ENCODE peak calls at places on chromosomes 5 and 9, in seven cellular contexts. One of them, this sample, is unnamed.

GRCh38 chr9:106868565-106868964 is 5.6 kb downstream of the ZNF462 start:
- DNase-seq in left ventricle myocardium inferior: no peak
- DNase-seq in heart right ventricle: no peak
- DNase-seq in HCT116: no peak
- DNase-seq in left lung: no peak
- DNase-seq in heart left ventricle: no peak
- DNase-seq in SK-N-SH: no peak
- DNase-seq in this sample: no peak

GRCh38 chr5:7897014-7897600 is 28.2 kb downstream of the MTRR start:
- DNase-seq in SK-N-SH: peak; percentile 27
- DNase-seq in left ventricle myocardium inferior: no peak
- DNase-seq in left lung: no peak
- DNase-seq in heart left ventricle: no peak
- DNase-seq in heart right ventricle: no peak
- DNase-seq in HCT116: no peak
- DNase-seq in this sample: no peak

GRCh38 chr9:122029898-122030297 is 63.2 kb downstream of the TTLL11 start:
- DNase-seq in heart left ventricle: no peak
- DNase-seq in HCT116: no peak
- DNase-seq in heart right ventricle: no peak
- DNase-seq in left lung: no peak
- DNase-seq in SK-N-SH: no peak
- DNase-seq in left ventricle myocardium inferior: no peak
- DNase-seq in this sample: peak; percentile 21

GRCh38 chr9:38141751-38142150 is 72.7 kb upstream of the SHB start:
- DNase-seq in left lung: no peak
- DNase-seq in SK-N-SH: no peak
- DNase-seq in HCT116: no peak
- DNase-seq in left ventricle myocardium inferior: no peak
- DNase-seq in heart left ventricle: no peak
- DNase-seq in heart right ventricle: no peak
- DNase-seq in this sample: peak; percentile 79

GRCh38 chr5:100517301-100517974 is 17.7 kb upstream of the FAM174A start:
- DNase-seq in heart left ventricle: no peak
- DNase-seq in left ventricle myocardium inferior: no peak
- DNase-seq in left lung: peak; percentile 69
- DNase-seq in heart right ventricle: no peak
- DNase-seq in HCT116: no peak
- DNase-seq in SK-N-SH: no peak
- DNase-seq in this sample: peak; percentile 85

GRCh38 chr9:6525326-6526040 is 112.5 kb downstream of the UHRF2 start:
- DNase-seq in heart left ventricle: no peak
- DNase-seq in left lung: no peak
- DNase-seq in SK-N-SH: no peak
- DNase-seq in heart right ventricle: no peak
- DNase-seq in HCT116: no peak
- DNase-seq in left ventricle myocardium inferior: no peak
- DNase-seq in this sample: peak; percentile 17

GRCh38 chr5:43354774-43355173 is 41.6 kb upstream of the HMGCS1 start:
- DNase-seq in heart right ventricle: no peak
- DNase-seq in left lung: no peak
- DNase-seq in heart left ventricle: no peak
- DNase-seq in left ventricle myocardium inferior: no peak
- DNase-seq in HCT116: no peak
- DNase-seq in SK-N-SH: no peak
- DNase-seq in this sample: peak; percentile 30

GRCh38 chr5:171750316-171750788 is 35.3 kb upstream of the SMIM23 start:
- DNase-seq in heart left ventricle: peak; percentile 37
- DNase-seq in heart right ventricle: peak; percentile 59
- DNase-seq in SK-N-SH: peak; percentile 26
- DNase-seq in left ventricle myocardium inferior: peak; percentile 49
- DNase-seq in HCT116: peak; percentile 8
- DNase-seq in left lung: no peak
- DNase-seq in this sample: peak; percentile 38

GRCh38 chr5:115767424-115767823 is 49.0 kb downstream of the CDO1 start:
- DNase-seq in left lung: no peak
- DNase-seq in HCT116: no peak
- DNase-seq in left ventricle myocardium inferior: no peak
- DNase-seq in heart right ventricle: no peak
- DNase-seq in heart left ventricle: no peak
- DNase-seq in SK-N-SH: no peak
- DNase-seq in this sample: no peak

GRCh38 chr9:14497476-14497875 is 183.5 kb upstream of the NFIB start:
- DNase-seq in SK-N-SH: no peak
- DNase-seq in left lung: no peak
- DNase-seq in HCT116: no peak
- DNase-seq in heart right ventricle: no peak
- DNase-seq in left ventricle myocardium inferior: no peak
- DNase-seq in heart left ventricle: no peak
- DNase-seq in this sample: no peak

GRCh38 chr5:33257807-33258491 is 182.8 kb upstream of the TARS1 start:
- DNase-seq in SK-N-SH: no peak
- DNase-seq in heart right ventricle: no peak
- DNase-seq in heart left ventricle: no peak
- DNase-seq in HCT116: peak; percentile 3
- DNase-seq in left lung: no peak
- DNase-seq in left ventricle myocardium inferior: no peak
- DNase-seq in this sample: peak; percentile 73

GRCh38 chr5:59547731-59548130 is 345.8 kb downstream of the PDE4D start:
- DNase-seq in left ventricle myocardium inferior: no peak
- DNase-seq in left lung: no peak
- DNase-seq in heart left ventricle: no peak
- DNase-seq in HCT116: no peak
- DNase-seq in heart right ventricle: no peak
- DNase-seq in SK-N-SH: no peak
- DNase-seq in this sample: no peak

GRCh38 chr5:177310757-177311173 is 933 bp downstream of the MXD3 start:
- DNase-seq in HCT116: no peak
- DNase-seq in heart right ventricle: no peak
- DNase-seq in SK-N-SH: no peak
- DNase-seq in heart left ventricle: peak; percentile 38
- DNase-seq in left lung: no peak
- DNase-seq in left ventricle myocardium inferior: no peak
- DNase-seq in this sample: no peak

GRCh38 chr5:56168066-56168478 is 65.1 kb downstream of the ANKRD55 start:
- DNase-seq in SK-N-SH: no peak
- DNase-seq in heart right ventricle: no peak
- DNase-seq in left lung: no peak
- DNase-seq in HCT116: no peak
- DNase-seq in heart left ventricle: no peak
- DNase-seq in left ventricle myocardium inferior: no peak
- DNase-seq in this sample: no peak

GRCh38 chr9:136085815-136086212 is 9.3 kb downstream of the NACC2 start:
- DNase-seq in left lung: peak; percentile 90
- DNase-seq in SK-N-SH: peak; percentile 39
- DNase-seq in HCT116: no peak
- DNase-seq in heart left ventricle: peak; percentile 74
- DNase-seq in heart right ventricle: peak; percentile 78
- DNase-seq in left ventricle myocardium inferior: peak; percentile 73
- DNase-seq in this sample: no peak

GRCh38 chr9:129509508-129509907 is 111.4 kb downstream of the C9orf50 start:
- DNase-seq in heart right ventricle: no peak
- DNase-seq in SK-N-SH: no peak
- DNase-seq in left ventricle myocardium inferior: no peak
- DNase-seq in HCT116: no peak
- DNase-seq in left lung: no peak
- DNase-seq in heart left ventricle: no peak
- DNase-seq in this sample: no peak

GRCh38 chr5:168360521-168361285 is 69.3 kb downstream of the WWC1 start:
- DNase-seq in HCT116: no peak
- DNase-seq in left lung: no peak
- DNase-seq in heart right ventricle: no peak
- DNase-seq in heart left ventricle: no peak
- DNase-seq in left ventricle myocardium inferior: no peak
- DNase-seq in SK-N-SH: no peak
- DNase-seq in this sample: peak; percentile 32

GRCh38 chr5:45532826-45533624 is 163.2 kb downstream of the HCN1 start:
- DNase-seq in left ventricle myocardium inferior: no peak
- DNase-seq in heart left ventricle: no peak
- DNase-seq in SK-N-SH: no peak
- DNase-seq in heart right ventricle: no peak
- DNase-seq in HCT116: no peak
- DNase-seq in left lung: no peak
- DNase-seq in this sample: no peak

GRCh38 chr5:180069589-180070247 is 1.8 kb downstream of the RNF130 start:
- DNase-seq in heart left ventricle: peak; percentile 49
- DNase-seq in left ventricle myocardium inferior: no peak
- DNase-seq in HCT116: no peak
- DNase-seq in heart right ventricle: no peak
- DNase-seq in SK-N-SH: no peak
- DNase-seq in left lung: no peak
- DNase-seq in this sample: no peak

GRCh38 chr9:137006116-137007003 is 10.0 kb upstream of the CLIC3 start:
- DNase-seq in heart right ventricle: no peak
- DNase-seq in heart left ventricle: no peak
- DNase-seq in SK-N-SH: no peak
- DNase-seq in left ventricle myocardium inferior: no peak
- DNase-seq in left lung: no peak
- DNase-seq in HCT116: no peak
- DNase-seq in this sample: no peak

GRCh38 chr5:73160239-73160671 is 12.7 kb upstream of the TMEM174 start:
- DNase-seq in SK-N-SH: no peak
- DNase-seq in left lung: no peak
- DNase-seq in heart left ventricle: no peak
- DNase-seq in HCT116: no peak
- DNase-seq in left ventricle myocardium inferior: no peak
- DNase-seq in heart right ventricle: no peak
- DNase-seq in this sample: no peak

GRCh38 chr5:74667396-74667795 is 17.6 kb upstream of the HEXB start:
- DNase-seq in SK-N-SH: no peak
- DNase-seq in left ventricle myocardium inferior: no peak
- DNase-seq in HCT116: no peak
- DNase-seq in heart right ventricle: no peak
- DNase-seq in left lung: no peak
- DNase-seq in heart left ventricle: no peak
- DNase-seq in this sample: no peak

GRCh38 chr9:79346350-79347020 is 225.3 kb upstream of the TLE4 start:
- DNase-seq in heart left ventricle: no peak
- DNase-seq in SK-N-SH: no peak
- DNase-seq in HCT116: no peak
- DNase-seq in heart right ventricle: no peak
- DNase-seq in left lung: no peak
- DNase-seq in left ventricle myocardium inferior: no peak
- DNase-seq in this sample: no peak

GRCh38 chr9:8205580-8205979 is 406.0 kb upstream of the DMAC1 start:
- DNase-seq in left ventricle myocardium inferior: no peak
- DNase-seq in heart left ventricle: no peak
- DNase-seq in SK-N-SH: no peak
- DNase-seq in left lung: no peak
- DNase-seq in HCT116: no peak
- DNase-seq in heart right ventricle: no peak
- DNase-seq in this sample: no peak

GRCh38 chr5:178241688-178242231 is 9.2 kb upstream of the PHYKPL start:
- DNase-seq in heart right ventricle: no peak
- DNase-seq in SK-N-SH: peak; percentile 21
- DNase-seq in left lung: peak; percentile 82
- DNase-seq in heart left ventricle: no peak
- DNase-seq in HCT116: no peak
- DNase-seq in left ventricle myocardium inferior: no peak
- DNase-seq in this sample: no peak

GRCh38 chr9:93325307-93326035 is 126.0 kb upstream of the FAM120A start:
- DNase-seq in left lung: no peak
- DNase-seq in left ventricle myocardium inferior: no peak
- DNase-seq in HCT116: no peak
- DNase-seq in SK-N-SH: no peak
- DNase-seq in heart right ventricle: no peak
- DNase-seq in heart left ventricle: no peak
- DNase-seq in this sample: no peak

GRCh38 chr9:138053996-138054752 is 176.6 kb downstream of the CACNA1B start:
- DNase-seq in heart right ventricle: no peak
- DNase-seq in HCT116: no peak
- DNase-seq in left ventricle myocardium inferior: no peak
- DNase-seq in SK-N-SH: no peak
- DNase-seq in left lung: peak; percentile 54
- DNase-seq in heart left ventricle: no peak
- DNase-seq in this sample: no peak
- TF ChIP-seq CTCF in heart right ventricle: no peak
- TF ChIP-seq CTCF in HCT116: no peak
- TF ChIP-seq CTCF in left ventricle myocardium inferior: no peak
- TF ChIP-seq CTCF in SK-N-SH: no peak
- TF ChIP-seq CTCF in left lung: no peak
- TF ChIP-seq CTCF in heart left ventricle: no peak
- TF ChIP-seq CTCF in this sample: no peak

GRCh38 chr5:123089971-123090640 is 1.1 kb downstream of the PRDM6 start:
- DNase-seq in left ventricle myocardium inferior: peak; percentile 20
- DNase-seq in heart right ventricle: peak; percentile 19
- DNase-seq in heart left ventricle: no peak
- DNase-seq in HCT116: no peak
- DNase-seq in left lung: peak; percentile 81
- DNase-seq in SK-N-SH: peak; percentile 69
- DNase-seq in this sample: no peak
- H3K27ac ChIP-seq in left ventricle myocardium inferior: no peak overlapping the region
- H3K27ac ChIP-seq in heart right ventricle: no peak overlapping the region
- H3K27ac ChIP-seq in heart left ventricle: no peak overlapping the region
- H3K27ac ChIP-seq in HCT116: no peak overlapping the region
- H3K27ac ChIP-seq in left lung: peak overlapping the region; percentile 70
- H3K27ac ChIP-seq in SK-N-SH: no peak overlapping the region
- H3K27ac ChIP-seq in this sample: no peak overlapping the region

GRCh38 chr5:34535433-34535832 is 120.7 kb upstream of the RAI14 start:
- DNase-seq in heart left ventricle: no peak
- DNase-seq in left ventricle myocardium inferior: no peak
- DNase-seq in left lung: no peak
- DNase-seq in heart right ventricle: no peak
- DNase-seq in HCT116: no peak
- DNase-seq in SK-N-SH: no peak
- DNase-seq in this sample: no peak

GRCh38 chr5:34535944-34536628 is 120.0 kb upstream of the RAI14 start:
- DNase-seq in heart right ventricle: no peak
- DNase-seq in heart left ventricle: no peak
- DNase-seq in SK-N-SH: no peak
- DNase-seq in left ventricle myocardium inferior: no peak
- DNase-seq in left lung: no peak
- DNase-seq in HCT116: no peak
- DNase-seq in this sample: no peak

GRCh38 chr5:34536699-34537098 is 119.4 kb upstream of the RAI14 start:
- DNase-seq in HCT116: no peak
- DNase-seq in left ventricle myocardium inferior: no peak
- DNase-seq in left lung: no peak
- DNase-seq in SK-N-SH: no peak
- DNase-seq in heart right ventricle: no peak
- DNase-seq in heart left ventricle: no peak
- DNase-seq in this sample: no peak

GRCh38 chr5:34539183-34539582 is 116.9 kb upstream of the RAI14 start:
- DNase-seq in left ventricle myocardium inferior: no peak
- DNase-seq in SK-N-SH: no peak
- DNase-seq in heart left ventricle: no peak
- DNase-seq in left lung: no peak
- DNase-seq in heart right ventricle: no peak
- DNase-seq in HCT116: no peak
- DNase-seq in this sample: no peak

GRCh38 chr5:34538026-34538672 is 118.0 kb upstream of the RAI14 start:
- DNase-seq in heart right ventricle: no peak
- DNase-seq in SK-N-SH: no peak
- DNase-seq in left ventricle myocardium inferior: no peak
- DNase-seq in heart left ventricle: no peak
- DNase-seq in HCT116: no peak
- DNase-seq in left lung: no peak
- DNase-seq in this sample: no peak
- TF ChIP-seq CTCF in heart right ventricle: peak; percentile 45
- TF ChIP-seq CTCF in SK-N-SH: peak; percentile 44
- TF ChIP-seq CTCF in left ventricle myocardium inferior: peak; percentile 46
- TF ChIP-seq CTCF in heart left ventricle: peak; percentile 32
- TF ChIP-seq CTCF in HCT116: peak; percentile 45
- TF ChIP-seq CTCF in left lung: peak; percentile 27
- TF ChIP-seq CTCF in this sample: peak; percentile 64

GRCh38 chr9:126809068-126809467 is 4.2 kb downstream of the ZBTB43 start:
- DNase-seq in SK-N-SH: no peak
- DNase-seq in left ventricle myocardium inferior: no peak
- DNase-seq in heart right ventricle: no peak
- DNase-seq in HCT116: no peak
- DNase-seq in left lung: no peak
- DNase-seq in heart left ventricle: no peak
- DNase-seq in this sample: peak; percentile 20
- H3K27ac ChIP-seq in SK-N-SH: no peak overlapping the region
- H3K27ac ChIP-seq in left ventricle myocardium inferior: peak overlapping the region; percentile 25
- H3K27ac ChIP-seq in heart right ventricle: no peak overlapping the region
- H3K27ac ChIP-seq in HCT116: no peak overlapping the region
- H3K27ac ChIP-seq in left lung: no peak overlapping the region
- H3K27ac ChIP-seq in heart left ventricle: peak overlapping the region; percentile 11
- H3K27ac ChIP-seq in this sample: no peak overlapping the region